ENCODE peak calls at places on chromosomes 12 and 14, in seven cellular contexts. T is ovary, H is MM.1S, R is GM13977, Z is ascending aorta, S is WTC11, V is type B pancreatic cell. M is an unnamed sample.

GRCh38 chr12:89521348-89522238 is 3.0 kb downstream of the GALNT4 start:
- DNase-seq in T (no peak), H (peak), R (no peak), Z (no peak), S (no peak), V (no peak), M (peak)

GRCh38 chr12:12885060-12885792 is 6.1 kb upstream of the GPRC5A start:
- DNase-seq in T (no peak), H (no peak), R (no peak), Z (no peak), S (peak), V (no peak), M (no peak)

GRCh38 chr12:86015026-86015425 is 140.9 kb downstream of the NTS start:
- DNase-seq in T (no peak), H (no peak), R (no peak), Z (no peak), S (no peak), V (no peak), M (no peak)

GRCh38 chr12:84860718-84861117 is 51.9 kb downstream of the SLC6A15 start:
- DNase-seq in T (no peak), H (no peak), R (no peak), Z (no peak), S (no peak), V (no peak), M (no peak)

GRCh38 chr14:98210045-98210678 is 1061.8 kb downstream of the BCL11B start:
- DNase-seq in T (no peak), H (peak), R (no peak), Z (no peak), S (no peak), V (no peak), M (no peak)

GRCh38 chr14:65228436-65228835 is 126.1 kb upstream of the MAX start:
- DNase-seq in T (no peak), H (peak), R (peak), Z (no peak), S (no peak), V (no peak), M (no peak)

GRCh38 chr12:19031032-19031431 is 98.5 kb upstream of the PLEKHA5 start:
- DNase-seq in T (no peak), H (no peak), R (no peak), Z (no peak), S (no peak), V (no peak), M (peak)

GRCh38 chr14:85122690-85123089 is 407.3 kb upstream of the FLRT2 start:
- DNase-seq in T (no peak), H (no peak), R (no peak), Z (no peak), S (no peak), V (no peak), M (peak)

GRCh38 chr14:29724991-29725390 is 202.7 kb downstream of the PRKD1 start:
- DNase-seq in T (peak), H (no peak), R (no peak), Z (no peak), S (peak), V (no peak), M (peak)

GRCh38 chr14:101851716-101852395 is 90.3 kb downstream of the PPP2R5C start:
- DNase-seq in T (no peak), H (no peak), R (no peak), Z (no peak), S (no peak), V (no peak), M (no peak)

GRCh38 chr14:65949711-65950516 is 536.3 kb upstream of the CCDC196 start:
- DNase-seq in T (peak), H (no peak), R (peak), Z (no peak), S (no peak), V (no peak), M (peak)

GRCh38 chr14:105013150-105013787 is 7.6 kb downstream of the CDCA4 start:
- DNase-seq in T (no peak), H (no peak), R (no peak), Z (no peak), S (no peak), V (no peak), M (no peak)

GRCh38 chr12:13539051-13539450 is 342.5 kb downstream of the EMP1 start:
- DNase-seq in T (no peak), H (no peak), R (no peak), Z (no peak), S (no peak), V (no peak), M (no peak)

GRCh38 chr12:8504351-8504750 is 9.0 kb upstream of the CLEC4D start:
- DNase-seq in T (no peak), H (no peak), R (no peak), Z (no peak), S (no peak), V (no peak), M (no peak)

GRCh38 chr12:8499616-8500015 is 13.7 kb upstream of the CLEC4D start:
- DNase-seq in T (no peak), H (no peak), R (no peak), Z (no peak), S (no peak), V (no peak), M (no peak)

DNA sequence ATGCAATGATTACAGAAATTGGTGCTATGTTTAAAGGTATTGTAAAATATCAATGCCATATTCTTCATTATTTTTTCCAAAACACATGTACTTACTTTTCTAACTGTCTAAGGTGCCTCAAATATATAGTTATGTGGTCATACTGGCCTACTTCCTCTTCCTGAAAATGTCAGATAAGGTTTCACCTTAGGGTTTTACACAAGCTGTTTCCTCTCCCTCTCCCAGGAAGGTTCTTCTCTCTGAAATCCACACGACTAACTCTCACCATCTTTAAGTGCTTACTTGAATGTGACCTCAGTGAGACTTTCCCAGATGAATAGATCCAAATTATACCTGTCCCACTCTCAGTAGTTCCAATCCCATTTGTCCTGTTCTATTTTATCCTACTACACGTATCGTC is 11.6 kb upstream of the CLEC4D start:
- DNase-seq in T (no peak), H (no peak), R (no peak), Z (no peak), S (no peak), V (no peak), M (no peak)
- TF ChIP-seq CTCF in T (no peak), H (no peak), R (no peak), Z (no peak), S (no peak), V (no peak), M (no peak)

GRCh38 chr12:69779928-69780327 is 41.3 kb downstream of the RAB3IP start:
- DNase-seq in T (no peak), H (no peak), R (no peak), Z (no peak), S (peak), V (no peak), M (peak)
- TF ChIP-seq CTCF in T (no peak), H (peak), R (peak), Z (no peak), S (peak), V (peak), M (peak)

DNA sequence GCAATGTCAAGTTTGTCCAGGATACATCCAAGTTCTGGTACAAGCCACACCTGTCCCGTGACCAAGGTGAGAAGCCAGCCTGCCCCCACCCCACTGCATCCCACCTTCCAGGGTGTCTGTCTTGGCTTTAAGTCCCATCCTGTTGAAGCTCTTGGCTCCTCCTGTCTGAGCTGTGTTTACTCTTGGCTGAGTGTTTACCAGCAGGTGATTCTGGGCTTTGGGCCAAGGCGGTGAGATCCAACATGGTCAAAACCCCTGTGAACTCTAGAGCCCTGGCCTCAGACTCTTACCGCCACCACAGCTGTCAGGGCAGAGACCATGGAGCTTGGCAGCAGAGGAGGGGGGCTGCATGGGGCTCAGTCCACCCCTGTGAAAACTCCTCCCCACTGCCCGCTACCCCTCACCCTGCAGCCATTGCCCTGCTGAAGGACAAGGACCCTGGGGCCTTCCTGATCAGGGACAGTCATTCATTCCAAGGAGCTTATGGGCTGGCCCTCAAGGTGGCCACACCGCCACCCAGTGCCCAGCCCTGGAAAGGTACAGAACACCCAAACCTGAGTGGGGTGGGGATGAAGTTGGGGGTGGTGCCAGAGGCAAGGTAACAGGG is 11.6 kb downstream of the TNS2 start:
- DNase-seq in T (peak), H (no peak), R (no peak), Z (peak), S (peak), V (peak), M (no peak)
- TF ChIP-seq CTCF in T (no peak), H (peak), R (peak), Z (no peak), S (no peak), V (no peak), M (no peak)

GRCh38 chr14:22112004-22112403 is 438.4 kb upstream of the OR4E1 start:
- DNase-seq in T (no peak), H (no peak), R (peak), Z (no peak), S (peak), V (no peak), M (no peak)
- TF ChIP-seq CTCF in T (no peak), H (peak), R (peak), Z (no peak), S (peak), V (peak), M (peak)

GRCh38 chr14:106309423-106309822 is 783.0 kb downstream of the TMEM121 start:
- DNase-seq in T (no peak), H (no peak), R (no peak), Z (no peak), S (no peak), V (no peak), M (no peak)

GRCh38 chr14:106308839-106309389 is 782.5 kb downstream of the TMEM121 start:
- DNase-seq in T (no peak), H (no peak), R (peak), Z (no peak), S (peak), V (no peak), M (no peak)
- TF ChIP-seq CTCF in T (no peak), H (no peak), R (peak), Z (peak), S (peak), V (peak), M (peak)

GRCh38 chr12:54232790-54233189 is 44.0 kb upstream of the SMUG1 start:
- DNase-seq in T (no peak), H (no peak), R (no peak), Z (no peak), S (no peak), V (no peak), M (peak)
- TF ChIP-seq CTCF in T (no peak), H (no peak), R (no peak), Z (peak), S (no peak), V (peak), M (peak)

GRCh38 chr12:112969547-112970306 is 8.6 kb upstream of the OAS2 start:
- DNase-seq in T (no peak), H (no peak), R (no peak), Z (no peak), S (no peak), V (no peak), M (no peak)

GRCh38 chr12:112973016-112973711 is 5.2 kb upstream of the OAS2 start:
- DNase-seq in T (no peak), H (no peak), R (no peak), Z (no peak), S (no peak), V (no peak), M (no peak)

GRCh38 chr12:112971248-112971647 is 7.1 kb upstream of the OAS2 start:
- DNase-seq in T (no peak), H (no peak), R (no peak), Z (no peak), S (no peak), V (no peak), M (no peak)

GRCh38 chr12:112967858-112968257 is 10.5 kb upstream of the OAS2 start:
- DNase-seq in T (no peak), H (no peak), R (no peak), Z (no peak), S (no peak), V (no peak), M (no peak)

DNA sequence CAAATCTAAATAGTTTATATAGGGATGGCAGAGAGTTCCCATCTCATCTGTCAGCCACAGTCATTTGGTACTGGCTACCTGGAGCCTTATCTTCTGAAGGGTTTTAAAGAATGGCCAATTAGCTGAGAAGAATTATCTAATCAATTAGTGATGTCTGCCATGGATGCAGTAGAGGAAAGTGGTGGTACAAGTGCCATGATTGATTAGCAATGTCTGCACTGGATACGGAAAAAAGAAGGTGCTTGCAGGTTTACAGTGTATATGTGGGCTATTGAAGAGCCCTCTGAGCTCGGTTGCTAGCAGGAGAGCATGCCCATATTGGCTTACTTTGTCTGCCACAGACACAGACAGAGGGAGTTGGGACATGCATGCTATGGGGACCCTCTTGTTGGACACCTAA is 7.9 kb upstream of the OAS2 start:
- DNase-seq in T (no peak), H (no peak), R (no peak), Z (no peak), S (no peak), V (no peak), M (no peak)
- TF ChIP-seq CTCF in T (no peak), H (no peak), R (no peak), Z (no peak), S (no peak), V (no peak), M (no peak)